ENCODE peak calls at places on chromosomes 16 and 17, in seven cellular contexts. T, N, R, Y, Z, P and B are unnamed samples.

GRCh38 chr17:3012926-3013581 is 50.4 kb downstream of the OR1D5 start:
- DNase-seq in T (peak; percentile 25), N (peak; percentile 7), R (no peak), Y (peak; percentile 59), Z (peak; percentile 13), P (peak; percentile 58), B (no peak)

GRCh38 chr16:70724146-70725023 is 38.5 kb upstream of the MTSS2 start:
- DNase-seq in T (no peak), N (no peak), R (no peak), Y (no peak), Z (no peak), P (no peak), B (no peak)

GRCh38 chr17:13426991-13427390 is 174.7 kb downstream of the HS3ST3A1 start:
- DNase-seq in T (no peak), N (no peak), R (no peak), Y (no peak), Z (no peak), P (no peak), B (no peak)

GRCh38 chr16:30005341-30006094 is 5.3 kb downstream of the DOC2A start:
- DNase-seq in T (no peak), N (peak; percentile 27), R (no peak), Y (no peak), Z (no peak), P (peak; percentile 40), B (no peak)

GRCh38 chr16:661184-661821 is 6.6 kb upstream of the RHOT2 start:
- DNase-seq in T (no peak), N (no peak), R (no peak), Y (no peak), Z (no peak), P (no peak), B (no peak)

GRCh38 chr17:7079581-7080444 is at the start of gene CLEC10A:
- DNase-seq in T (no peak), N (no peak), R (no peak), Y (no peak), Z (no peak), P (no peak), B (no peak)

GRCh38 chr17:60079401-60079861 is 710 bp upstream of the HEATR6 start:
- DNase-seq in T (no peak), N (peak; percentile 47), R (no peak), Y (no peak), Z (no peak), P (peak; percentile 71), B (no peak)

GRCh38 chr16:81061307-81061640 is 15.8 kb downstream of the C16orf46 start:
- DNase-seq in T (no peak), N (no peak), R (no peak), Y (no peak), Z (no peak), P (no peak), B (no peak)